ENCODE peak calls at places on chromosomes 2 and 18, in five cellular contexts. W is nephron progenitor cell, P is GM12864, Y is lung, Q is esophagus muscularis mucosa. E is an unnamed sample.

GRCh38 chr2:98346259-98347236 is at the start of gene CNGA3:
- DNase-seq in Y (no peak), Q (peak), P (no peak), W (peak), E (peak)

GRCh38 chr2:110748489-110748867 is 16.1 kb downstream of the ACOXL start:
- DNase-seq in Y (no peak), Q (peak), W (no peak), P (peak), E (peak)

GRCh38 chr18:58216071-58216471 is 172.0 kb downstream of the NEDD4L start:
- DNase-seq in Y (no peak), W (peak), Q (peak), P (no peak), E (no peak)

GRCh38 chr2:170305711-170306110 is 127.8 kb downstream of the MYO3B start:
- DNase-seq in P (no peak), W (no peak), Y (no peak), Q (no peak), E (no peak)

GRCh38 chr2:183610724-183611123 is 486.5 kb downstream of the NUP35 start:
- DNase-seq in Q (no peak), Y (no peak), W (no peak), P (no peak), E (no peak)

GRCh38 chr18:23276456-23276855 is 141.2 kb downstream of the CABLES1 start:
- DNase-seq in W (no peak), Y (no peak), Q (no peak), P (no peak), E (no peak)

GRCh38 chr2:238136820-238137537 is 1.5 kb upstream of the KLHL30 start:
- DNase-seq in Y (peak), W (no peak), Q (no peak), P (no peak), E (no peak)

GRCh38 chr18:34023471-34023870 is 201.2 kb downstream of the NOL4 start:
- DNase-seq in W (no peak), Y (no peak), P (no peak), Q (no peak), E (no peak)

GRCh38 chr2:214379227-214379626 is 31.6 kb upstream of the VWC2L start:
- DNase-seq in Y (no peak), P (no peak), W (no peak), Q (no peak), E (no peak)

GRCh38 chr18:12776821-12777471 is 74.1 kb downstream of the PSMG2 start:
- DNase-seq in W (no peak), P (no peak), Y (no peak), Q (no peak), E (no peak)

GRCh38 chr2:239312741-239313246 is 88.0 kb downstream of the HDAC4 start:
- DNase-seq in P (no peak), Q (no peak), Y (no peak), W (no peak), E (no peak)

GRCh38 chr2:211086049-211086448 is 529.6 kb downstream of the CPS1 start:
- DNase-seq in Y (no peak), P (no peak), W (no peak), Q (no peak), E (no peak)

GRCh38 chr2:9778012-9778411 is 65.3 kb upstream of the TAF1B start:
- DNase-seq in W (no peak), Q (no peak), P (no peak), Y (no peak), E (no peak)

GRCh38 chr18:9419956-9420631 is 55.2 kb upstream of the RALBP1 start:
- DNase-seq in Q (peak), Y (peak), P (no peak), W (no peak), E (no peak)

GRCh38 chr2:69564604-69565003 is 78.9 kb downstream of the AAK1 start:
- DNase-seq in Y (no peak), P (no peak), W (no peak), Q (no peak), E (no peak)

GRCh38 chr2:69563021-69563420 is 80.5 kb downstream of the AAK1 start:
- DNase-seq in W (no peak), Y (no peak), Q (no peak), P (no peak), E (no peak)

GRCh38 chr2:69566669-69567068 is 76.9 kb downstream of the AAK1 start:
- DNase-seq in P (no peak), Q (no peak), Y (no peak), W (no peak), E (no peak)

GRCh38 chr2:69567157-69567908 is 76.2 kb downstream of the AAK1 start:
- DNase-seq in P (no peak), Y (no peak), W (no peak), Q (no peak), E (no peak)

GRCh38 chr2:69565431-69565839 is 78.1 kb downstream of the AAK1 start:
- DNase-seq in P (no peak), W (peak), Y (peak), Q (no peak), E (peak)
- TF ChIP-seq CTCF in P (peak), W (peak), Y (peak), Q (peak), E (peak)

DNA sequence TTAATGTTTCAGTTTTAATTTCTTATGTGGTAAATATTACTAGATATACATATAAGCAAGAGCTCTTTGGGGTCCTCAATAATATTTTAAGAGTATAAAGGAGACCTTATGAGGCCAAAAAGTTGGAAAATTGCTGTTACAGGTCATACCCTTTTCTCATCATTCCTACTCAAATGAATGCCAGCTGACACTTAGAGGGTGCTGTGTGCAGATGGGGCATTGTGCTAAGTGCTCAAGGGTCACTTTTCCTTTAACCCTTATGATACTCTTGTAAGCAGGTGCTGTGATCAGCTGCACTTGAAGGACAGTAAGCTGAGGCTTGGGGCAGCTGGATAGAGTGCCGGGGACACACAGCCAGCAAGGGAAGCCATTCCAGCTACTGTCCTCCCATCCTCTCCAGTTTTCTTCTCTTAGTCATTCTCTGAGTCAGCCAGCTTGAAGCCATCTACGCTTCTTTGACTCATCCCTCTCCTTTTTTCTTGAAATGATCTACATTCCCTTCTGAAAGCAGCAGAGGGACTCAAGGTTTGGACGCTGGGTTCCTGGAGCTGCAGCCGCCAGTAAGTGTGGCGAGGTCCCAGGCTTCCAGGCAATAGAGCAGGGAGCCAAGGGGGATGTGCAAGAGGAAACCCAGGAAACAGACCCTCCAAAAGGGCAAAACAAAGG is 42.0 kb upstream of the CREB1 start:
- DNase-seq in P (no peak), Q (peak), Y (no peak), W (no peak), E (no peak)
- TF ChIP-seq CTCF in P (no peak), Q (no peak), Y (no peak), W (no peak), E (no peak)

GRCh38 chr2:241267249-241268067 is 48.0 kb downstream of the HDLBP start:
- DNase-seq in W (no peak), Y (no peak), Q (no peak), P (no peak), E (no peak)
- TF ChIP-seq CTCF in W (no peak), Y (no peak), Q (no peak), P (peak), E (no peak)

DNA sequence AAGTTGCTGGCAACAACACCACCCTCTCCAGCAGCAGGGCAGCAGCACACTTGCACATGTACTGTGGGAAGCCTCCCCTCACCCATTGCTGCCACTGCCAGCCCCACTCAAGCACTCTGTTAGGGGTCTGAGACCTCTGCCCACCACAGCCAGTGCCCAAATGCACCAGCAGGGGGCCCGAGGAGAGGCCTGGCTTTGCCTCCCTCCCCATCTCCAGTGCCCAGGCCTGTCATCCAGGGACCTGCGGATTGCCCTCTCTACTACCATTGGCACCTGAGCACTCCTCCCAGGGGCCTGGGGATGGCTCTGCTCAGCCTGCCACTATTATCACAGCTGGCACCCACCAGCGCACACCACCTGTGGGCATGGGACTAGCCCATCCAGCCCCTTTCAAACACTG is 175.7 kb downstream of the PMAIP1 start:
- DNase-seq in Y (no peak), P (no peak), Q (no peak), W (no peak), E (no peak)
- TF ChIP-seq CTCF in Y (no peak), P (peak), Q (no peak), W (no peak), E (no peak)

DNA sequence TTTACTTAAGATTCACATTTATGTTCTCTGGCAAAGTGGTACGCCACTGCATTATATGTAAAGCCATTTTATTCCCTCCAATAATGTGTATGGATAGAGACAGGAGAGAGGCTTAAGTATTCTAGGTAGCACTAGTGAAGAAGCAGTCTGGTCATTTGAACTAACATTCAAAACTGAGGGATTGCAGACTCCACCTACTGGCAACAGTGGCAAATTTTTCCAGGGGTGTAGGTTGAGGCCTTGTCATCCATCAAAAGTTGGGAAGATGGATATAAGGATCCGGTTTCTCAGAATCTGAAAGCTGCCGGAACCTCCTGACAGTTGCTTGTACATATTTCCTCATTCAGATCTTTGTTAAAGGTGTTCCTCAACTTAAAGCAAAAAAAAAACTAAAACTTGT is 465.5 kb upstream of the FSHR start:
- DNase-seq in Q (no peak), Y (no peak), W (peak), P (no peak), E (no peak)
- TF ChIP-seq CTCF in Q (no peak), Y (no peak), W (no peak), P (no peak), E (no peak)

GRCh38 chr2:23617167-23617787 is 232.3 kb downstream of the KLHL29 start:
- DNase-seq in P (no peak), Y (peak), Q (no peak), W (no peak), E (no peak)
- TF ChIP-seq CTCF in P (no peak), Y (peak), Q (peak), W (no peak), E (no peak)

GRCh38 chr18:77478619-77479018 is 229.0 kb downstream of the GALR1 start:
- DNase-seq in Y (no peak), W (no peak), P (no peak), Q (no peak), E (no peak)
- TF ChIP-seq CTCF in Y (no peak), W (no peak), P (peak), Q (no peak), E (no peak)

GRCh38 chr2:108215794-108216211 is 24.0 kb upstream of the SULT1C3 start:
- DNase-seq in P (no peak), Q (peak), W (no peak), Y (peak), E (no peak)
- TF ChIP-seq CTCF in P (peak), Q (no peak), W (no peak), Y (no peak), E (no peak)

DNA sequence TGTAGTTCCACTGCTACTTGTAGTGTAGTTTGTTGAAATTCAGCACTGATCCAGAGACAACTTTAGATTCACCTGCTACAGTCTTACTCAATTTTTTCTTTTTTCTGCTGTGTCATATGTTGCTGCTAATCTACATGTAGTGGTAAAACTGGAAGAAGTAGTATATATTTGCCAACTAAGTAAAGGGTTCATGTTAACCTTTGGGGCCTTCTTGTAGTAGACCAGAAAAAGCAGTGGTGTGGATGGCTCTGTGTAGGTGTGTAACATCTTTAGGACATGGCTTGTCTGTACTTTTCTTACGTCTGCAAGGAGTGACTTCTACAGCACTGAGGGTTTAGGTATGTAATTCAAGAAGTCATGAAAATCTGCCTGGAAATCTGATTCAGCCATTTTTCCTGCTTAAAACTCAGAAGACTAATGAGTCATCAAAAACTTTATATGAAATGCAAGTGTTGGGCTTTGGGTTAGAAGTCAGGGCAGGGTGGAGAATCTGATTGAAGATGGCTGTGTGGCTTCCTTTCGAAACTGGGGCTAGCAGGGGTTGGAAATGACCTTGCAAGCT is 8.4 kb downstream of the PTPRM start:
- DNase-seq in Y (no peak), P (no peak), Q (no peak), W (no peak), E (no peak)
- TF ChIP-seq CTCF in Y (no peak), P (no peak), Q (no peak), W (no peak), E (no peak)